ENCODE peak calls at places on chromosome 1, in eight cellular contexts. J is tibial nerve, S is fibroblast of mammary gland, F is GM23338, K is GM12865, A is psoas muscle, I is endothelial cell of umbilical vein, Q is GM06990. T is an unnamed sample.

GRCh38 chr1:202237052-202237451 is 43.5 kb downstream of the LGR6 start:
- DNase-seq in J (no peak), S (peak), F (peak), K (peak), A (no peak), I (peak), Q (peak), T (no peak)

GRCh38 chr1:118739421-118739930 is 248.7 kb downstream of the TBX15 start:
- DNase-seq in J (no peak), S (peak), F (peak), K (no peak), A (no peak), I (no peak), Q (no peak), T (no peak)

GRCh38 chr1:223364685-223365382 is 858 bp upstream of the SUSD4 start:
- DNase-seq in J (no peak), S (no peak), F (peak), K (no peak), A (no peak), I (no peak), Q (peak), T (no peak)

GRCh38 chr1:33382651-33383415 is 48.1 kb downstream of the PHC2 start:
- DNase-seq in J (no peak), S (peak), F (no peak), K (no peak), A (no peak), I (no peak), Q (no peak), T (no peak)

GRCh38 chr1:63575340-63575826 is 17.8 kb upstream of the PGM1 start:
- DNase-seq in J (no peak), S (peak), F (peak), K (peak), A (no peak), I (peak), Q (no peak), T (peak)

GRCh38 chr1:25516686-25517085 is 26.7 kb upstream of the LDLRAP1 start:
- DNase-seq in J (no peak), S (no peak), F (no peak), K (no peak), A (no peak), I (no peak), Q (no peak), T (no peak)

GRCh38 chr1:111556318-111557037 is 53.0 kb upstream of the ADORA3 start:
- DNase-seq in J (no peak), S (no peak), F (no peak), K (peak), A (no peak), I (no peak), Q (no peak), T (no peak)

GRCh38 chr1:197910120-197911110 is 6.8 kb upstream of the LHX9 start:
- DNase-seq in J (no peak), S (no peak), F (peak), K (no peak), A (no peak), I (no peak), Q (no peak), T (no peak)

GRCh38 chr1:27476222-27476621 is 13.7 kb downstream of the WASF2 start:
- DNase-seq in J (no peak), S (no peak), F (no peak), K (peak), A (no peak), I (no peak), Q (no peak), T (no peak)

GRCh38 chr1:183635112-183635605 is 424 bp downstream of the ARPC5 start:
- DNase-seq in J (no peak), S (no peak), F (peak), K (no peak), A (peak), I (no peak), Q (no peak), T (no peak)

GRCh38 chr1:110060034-110060661 is 10.3 kb downstream of the ALX3 start:
- DNase-seq in J (no peak), S (peak), F (peak), K (peak), A (peak), I (peak), Q (peak), T (no peak)

GRCh38 chr1:119646521-119647227 is 1.4 kb downstream of the ZNF697 start:
- DNase-seq in J (no peak), S (peak), F (no peak), K (no peak), A (no peak), I (peak), Q (no peak), T (peak)

GRCh38 chr1:221739677-221740025 is 2.2 kb downstream of the DUSP10 start:
- DNase-seq in J (no peak), S (no peak), F (no peak), K (no peak), A (no peak), I (no peak), Q (no peak), T (no peak)
- H3K4me3 ChIP-seq in J (no peak), S (peak), F (no peak), K (peak), A (peak), I (no peak), Q (peak), T (no peak)

GRCh38 chr1:8831329-8831728 is 13.9 kb upstream of the RERE start:
- DNase-seq in J (no peak), S (no peak), F (peak), K (no peak), A (no peak), I (no peak), Q (no peak), T (peak)
- TF ChIP-seq CTCF in J (no peak), S (peak), F (peak), K (no peak), A (peak), I (peak), Q (no peak), T (peak)

DNA sequence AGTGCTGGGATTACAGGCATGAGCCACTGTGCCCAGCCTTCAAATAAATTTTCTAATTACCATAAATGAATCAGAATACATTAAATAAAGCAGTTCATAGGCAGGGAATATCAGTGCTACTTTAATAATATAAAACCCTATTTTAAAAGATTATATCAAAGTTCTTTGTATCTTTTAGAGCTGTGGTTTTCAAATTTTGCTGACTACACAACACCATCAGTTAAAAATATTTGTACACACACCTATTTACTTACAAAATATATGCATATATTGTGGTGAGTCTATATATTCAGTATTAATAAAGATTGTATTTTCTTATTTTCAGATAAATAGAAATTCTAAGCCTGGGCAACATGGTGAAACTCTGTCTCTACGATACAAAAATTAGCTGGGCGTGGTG is 18.7 kb downstream of the B3GALNT2 start:
- DNase-seq in J (no peak), S (no peak), F (no peak), K (no peak), A (no peak), I (no peak), Q (no peak), T (no peak)
- H3K4me3 ChIP-seq in J (no peak), S (no peak), F (no peak), K (no peak), A (no peak), I (no peak), Q (no peak), T (no peak)

DNA sequence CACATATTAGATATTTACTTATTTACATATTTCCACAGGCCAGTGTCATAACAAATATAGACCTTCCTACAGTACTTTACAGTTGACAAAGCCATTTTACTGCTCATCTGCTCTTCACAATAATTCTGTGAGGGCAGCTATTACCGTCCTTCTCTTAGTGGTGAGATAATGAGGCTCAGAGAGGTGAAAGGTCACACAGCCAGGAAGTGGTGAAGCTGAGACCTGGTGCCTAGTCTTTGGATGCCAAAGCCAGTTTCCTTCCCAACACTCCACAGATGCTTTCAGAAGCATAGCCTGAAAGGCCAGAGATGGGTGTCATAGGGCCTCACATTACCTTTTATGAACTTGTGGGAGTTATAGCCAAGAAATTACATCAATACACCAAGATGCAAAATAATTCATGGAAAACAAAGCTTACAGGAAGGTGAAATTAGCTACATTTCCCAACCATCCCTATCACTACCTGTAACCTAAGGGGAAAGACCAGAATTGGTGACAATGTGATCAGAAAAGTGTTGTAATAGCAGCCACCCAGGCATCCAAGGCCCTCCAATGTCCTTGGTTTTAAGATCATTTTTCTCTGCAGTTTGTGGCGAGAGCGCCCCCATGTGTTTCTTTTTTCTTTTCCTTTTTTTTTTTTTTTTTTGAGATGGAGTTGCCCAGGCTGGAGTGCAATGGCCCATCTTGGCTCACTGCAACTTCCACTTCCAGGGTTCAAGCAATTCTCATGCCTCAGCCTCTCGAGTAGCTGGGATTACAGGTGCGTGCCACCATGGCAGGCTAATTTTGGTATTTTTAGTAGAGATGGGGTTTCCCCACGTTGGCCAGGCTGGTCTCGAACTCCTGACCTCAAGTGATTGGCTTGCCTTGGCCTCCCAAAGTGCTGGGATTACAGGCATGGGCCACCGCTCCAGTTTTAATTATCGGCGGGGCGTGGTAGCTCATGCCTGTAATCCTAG is 26.5 kb upstream of the RPL11 start:
- DNase-seq in J (no peak), S (peak), F (peak), K (peak), A (no peak), I (peak), Q (no peak), T (peak)
- TF ChIP-seq CTCF in J (no peak), S (peak), F (peak), K (peak), A (peak), I (peak), Q (peak), T (peak)

GRCh38 chr1:153612111-153612754 is 704 bp downstream of the S100A16 start:
- DNase-seq in J (no peak), S (no peak), F (no peak), K (no peak), A (no peak), I (no peak), Q (no peak), T (no peak)
- H3K4me3 ChIP-seq in J (peak), S (peak), F (peak), K (no peak), A (peak), I (peak), Q (no peak), T (peak)

T was measured in cardiac fibroblast.